ENCODE peak calls at places on chromosome 2, in eight cellular contexts. One of them, this sample, is unnamed.

GRCh38 chr2:125386074-125386473 is 1269.9 kb upstream of the GYPC start:
- DNase-seq in CD8-positive, alpha-beta T cell: no peak
- DNase-seq in SJSA1: no peak
- DNase-seq in tibial nerve: no peak
- DNase-seq in ovary: no peak
- DNase-seq in Panc1: no peak
- DNase-seq in psoas muscle: no peak
- DNase-seq in effector memory CD4-positive, alpha-beta T cell: no peak
- DNase-seq in this sample: no peak

GRCh38 chr2:43368483-43369385 is 142.3 kb upstream of the ZFP36L2 start:
- DNase-seq in CD8-positive, alpha-beta T cell: no peak
- DNase-seq in ovary: no peak
- DNase-seq in tibial nerve: no peak
- DNase-seq in SJSA1: no peak
- DNase-seq in Panc1: no peak
- DNase-seq in psoas muscle: no peak
- DNase-seq in effector memory CD4-positive, alpha-beta T cell: no peak
- DNase-seq in this sample: no peak

GRCh38 chr2:48733067-48733503 is 22.4 kb downstream of the LHCGR start:
- DNase-seq in psoas muscle: no peak
- DNase-seq in CD8-positive, alpha-beta T cell: no peak
- DNase-seq in ovary: no peak
- DNase-seq in Panc1: no peak
- DNase-seq in effector memory CD4-positive, alpha-beta T cell: no peak
- DNase-seq in tibial nerve: no peak
- DNase-seq in SJSA1: no peak
- DNase-seq in this sample: no peak

GRCh38 chr2:16400127-16400623 is 265.5 kb downstream of the CYRIA start:
- DNase-seq in SJSA1: no peak
- DNase-seq in CD8-positive, alpha-beta T cell: no peak
- DNase-seq in psoas muscle: no peak
- DNase-seq in Panc1: no peak
- DNase-seq in ovary: no peak
- DNase-seq in tibial nerve: no peak
- DNase-seq in effector memory CD4-positive, alpha-beta T cell: no peak
- DNase-seq in this sample: no peak

GRCh38 chr2:109727929-109728447 is 66.1 kb upstream of the RGPD5 start:
- DNase-seq in Panc1: no peak
- DNase-seq in SJSA1: no peak
- DNase-seq in effector memory CD4-positive, alpha-beta T cell: no peak
- DNase-seq in tibial nerve: no peak
- DNase-seq in psoas muscle: no peak
- DNase-seq in ovary: no peak
- DNase-seq in CD8-positive, alpha-beta T cell: no peak
- DNase-seq in this sample: no peak

GRCh38 chr2:166343467-166343866 is 32.3 kb downstream of the SCN9A start:
- DNase-seq in tibial nerve: no peak
- DNase-seq in effector memory CD4-positive, alpha-beta T cell: no peak
- DNase-seq in SJSA1: no peak
- DNase-seq in CD8-positive, alpha-beta T cell: no peak
- DNase-seq in Panc1: no peak
- DNase-seq in psoas muscle: no peak
- DNase-seq in ovary: no peak
- DNase-seq in this sample: no peak

GRCh38 chr2:25125189-25125588 is 43.2 kb downstream of the POMC start:
- DNase-seq in SJSA1: no peak
- DNase-seq in tibial nerve: no peak
- DNase-seq in Panc1: no peak
- DNase-seq in CD8-positive, alpha-beta T cell: no peak
- DNase-seq in effector memory CD4-positive, alpha-beta T cell: no peak
- DNase-seq in ovary: no peak
- DNase-seq in psoas muscle: no peak
- DNase-seq in this sample: no peak

GRCh38 chr2:34652636-34653035 is 1053.5 kb upstream of the FAM98A start:
- DNase-seq in psoas muscle: no peak
- DNase-seq in CD8-positive, alpha-beta T cell: no peak
- DNase-seq in SJSA1: no peak
- DNase-seq in effector memory CD4-positive, alpha-beta T cell: no peak
- DNase-seq in Panc1: no peak
- DNase-seq in ovary: no peak
- DNase-seq in tibial nerve: no peak
- DNase-seq in this sample: no peak

GRCh38 chr2:132876745-132877391 is 206.9 kb upstream of the LYPD1 start:
- DNase-seq in tibial nerve: no peak
- DNase-seq in psoas muscle: no peak
- DNase-seq in SJSA1: no peak
- DNase-seq in effector memory CD4-positive, alpha-beta T cell: no peak
- DNase-seq in Panc1: no peak
- DNase-seq in CD8-positive, alpha-beta T cell: no peak
- DNase-seq in ovary: no peak
- DNase-seq in this sample: no peak

GRCh38 chr2:16508061-16508851 is 157.4 kb downstream of the CYRIA start:
- DNase-seq in SJSA1: peak; percentile 10
- DNase-seq in effector memory CD4-positive, alpha-beta T cell: no peak
- DNase-seq in Panc1: no peak
- DNase-seq in CD8-positive, alpha-beta T cell: no peak
- DNase-seq in ovary: peak; percentile 19
- DNase-seq in psoas muscle: peak; percentile 41
- DNase-seq in tibial nerve: no peak
- DNase-seq in this sample: no peak

GRCh38 chr2:150676747-150677382 is 189.4 kb upstream of the RND3 start:
- DNase-seq in ovary: no peak
- DNase-seq in Panc1: no peak
- DNase-seq in psoas muscle: no peak
- DNase-seq in effector memory CD4-positive, alpha-beta T cell: no peak
- DNase-seq in SJSA1: no peak
- DNase-seq in tibial nerve: no peak
- DNase-seq in CD8-positive, alpha-beta T cell: no peak
- DNase-seq in this sample: no peak

GRCh38 chr2:207787800-207788199 is 18.1 kb upstream of the FZD5 start:
- DNase-seq in psoas muscle: no peak
- DNase-seq in ovary: no peak
- DNase-seq in effector memory CD4-positive, alpha-beta T cell: no peak
- DNase-seq in SJSA1: no peak
- DNase-seq in CD8-positive, alpha-beta T cell: no peak
- DNase-seq in tibial nerve: no peak
- DNase-seq in Panc1: no peak
- DNase-seq in this sample: no peak

GRCh38 chr2:188474316-188474715 is 182.6 kb downstream of the GULP1 start:
- DNase-seq in SJSA1: no peak
- DNase-seq in Panc1: no peak
- DNase-seq in psoas muscle: no peak
- DNase-seq in CD8-positive, alpha-beta T cell: no peak
- DNase-seq in tibial nerve: no peak
- DNase-seq in effector memory CD4-positive, alpha-beta T cell: no peak
- DNase-seq in ovary: no peak
- DNase-seq in this sample: no peak

GRCh38 chr2:130135692-130136541 is 6.9 kb upstream of the POTEF start:
- DNase-seq in ovary: no peak
- DNase-seq in psoas muscle: no peak
- DNase-seq in Panc1: no peak
- DNase-seq in effector memory CD4-positive, alpha-beta T cell: no peak
- DNase-seq in SJSA1: no peak
- DNase-seq in CD8-positive, alpha-beta T cell: no peak
- DNase-seq in tibial nerve: no peak
- DNase-seq in this sample: peak; percentile 30
- H3K27me3 ChIP-seq in ovary: no peaks in the 10 kb centered on the region
- H3K27me3 ChIP-seq in psoas muscle: no peaks in the 10 kb centered on the region
- H3K27me3 ChIP-seq in Panc1: no peaks in the 10 kb centered on the region
- H3K27me3 ChIP-seq in effector memory CD4-positive, alpha-beta T cell: no peaks in the 10 kb centered on the region
- H3K27me3 ChIP-seq in SJSA1: no peaks in the 10 kb centered on the region
- H3K27me3 ChIP-seq in CD8-positive, alpha-beta T cell: no peaks in the 10 kb centered on the region
- H3K27me3 ChIP-seq in tibial nerve: no peaks in the 10 kb centered on the region
- H3K27me3 ChIP-seq in this sample: no peaks in the 10 kb centered on the region

DNA sequence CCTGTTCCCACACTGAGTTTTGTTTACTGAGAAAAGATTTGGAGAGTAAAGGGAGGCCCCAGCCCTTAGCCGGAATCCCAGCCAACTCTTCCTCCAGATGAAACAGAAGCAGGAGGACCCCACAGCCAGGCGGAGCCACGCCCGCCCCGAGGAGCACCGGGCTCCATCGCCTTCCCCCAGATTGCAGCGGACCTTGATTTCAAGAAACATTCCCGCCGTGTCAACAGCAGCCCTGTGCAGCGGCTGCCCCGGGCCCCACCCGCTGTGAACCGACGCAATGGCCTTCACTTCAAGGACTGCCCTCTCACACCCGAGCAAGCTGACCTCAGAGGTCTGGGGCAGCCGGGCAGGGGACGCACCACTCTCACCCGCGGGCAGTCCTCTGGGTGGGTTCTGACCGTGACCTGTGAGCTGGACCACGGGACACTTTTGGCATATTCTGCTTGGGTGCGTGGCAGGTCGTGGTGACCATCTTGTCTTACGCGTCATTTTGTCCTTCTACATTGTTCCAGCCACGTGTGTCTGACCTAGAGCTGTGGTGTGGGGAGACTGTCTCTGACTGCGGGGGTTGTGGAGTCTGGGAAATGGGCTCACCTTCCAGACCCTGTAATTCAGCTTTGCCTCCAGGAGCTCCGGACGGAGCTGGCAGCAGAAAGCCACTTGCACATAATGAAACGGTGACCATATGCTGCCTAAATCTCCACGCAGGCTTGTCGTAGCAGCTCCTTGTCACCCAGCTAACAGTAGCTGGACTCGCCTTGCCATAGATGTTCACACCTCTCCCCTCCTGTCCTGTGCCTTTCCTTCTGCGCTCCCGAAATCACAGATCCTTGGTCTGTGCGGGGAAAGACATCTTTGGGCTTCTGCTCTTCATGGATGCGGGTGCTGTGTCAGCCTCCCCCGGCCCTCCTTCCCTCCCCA is 32.0 kb upstream of the INHBB start:
- DNase-seq in Panc1: no peak
- DNase-seq in psoas muscle: no peak
- DNase-seq in effector memory CD4-positive, alpha-beta T cell: no peak
- DNase-seq in tibial nerve: no peak
- DNase-seq in ovary: peak; percentile 34
- DNase-seq in SJSA1: no peak
- DNase-seq in CD8-positive, alpha-beta T cell: no peak
- DNase-seq in this sample: no peak
- H3K4me3 ChIP-seq in Panc1: peak overlapping the region; percentile 31
- H3K4me3 ChIP-seq in psoas muscle: peak overlapping the region; percentile 60
- H3K4me3 ChIP-seq in effector memory CD4-positive, alpha-beta T cell: no peak overlapping the region
- H3K4me3 ChIP-seq in tibial nerve: peak overlapping the region; percentile 13
- H3K4me3 ChIP-seq in ovary: peak overlapping the region; percentile 47
- H3K4me3 ChIP-seq in SJSA1: no peak overlapping the region
- H3K4me3 ChIP-seq in CD8-positive, alpha-beta T cell: no peak overlapping the region
- H3K4me3 ChIP-seq in this sample: peak overlapping the region; percentile 54

DNA sequence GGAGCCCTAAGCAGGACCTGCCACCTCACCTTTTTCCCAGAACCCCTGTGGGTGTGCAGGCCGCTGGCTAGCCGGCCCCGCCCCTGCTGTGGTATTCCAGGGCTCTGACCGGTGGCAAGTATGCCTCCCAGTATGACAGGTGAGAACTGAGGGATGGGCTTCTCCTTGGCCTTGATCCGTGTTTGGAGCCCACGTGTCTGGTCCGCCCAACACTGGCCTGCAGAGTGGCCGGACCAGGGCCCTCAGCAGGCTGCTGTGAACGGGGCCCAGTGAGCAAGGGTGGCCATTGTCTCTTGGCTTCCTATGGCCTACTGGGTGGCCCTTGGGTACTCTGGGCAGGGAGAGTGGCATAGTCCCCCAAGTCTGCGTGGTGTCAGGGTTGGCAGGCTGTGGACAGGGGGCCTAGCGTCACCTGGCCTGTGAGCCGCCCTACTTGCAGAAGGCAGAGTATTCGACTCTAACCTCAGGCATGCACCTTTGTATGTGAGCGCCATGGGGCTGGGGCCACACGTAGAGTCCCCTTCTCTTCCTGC is 1.8 kb downstream of the RNPEPL1 start:
- DNase-seq in SJSA1: no peak
- DNase-seq in psoas muscle: peak; percentile 7
- DNase-seq in tibial nerve: peak; percentile 10
- DNase-seq in Panc1: no peak
- DNase-seq in ovary: peak; percentile 18
- DNase-seq in effector memory CD4-positive, alpha-beta T cell: no peak
- DNase-seq in CD8-positive, alpha-beta T cell: no peak
- DNase-seq in this sample: peak; percentile 5
- H3K4me1 ChIP-seq in SJSA1: peaks cover 46% of the 10 kb centered on the region
- H3K4me1 ChIP-seq in psoas muscle: peaks cover 39% of the 10 kb centered on the region
- H3K4me1 ChIP-seq in tibial nerve: peaks cover 34% of the 10 kb centered on the region
- H3K4me1 ChIP-seq in Panc1: peaks cover 31% of the 10 kb centered on the region
- H3K4me1 ChIP-seq in ovary: peaks cover 17% of the 10 kb centered on the region
- H3K4me1 ChIP-seq in effector memory CD4-positive, alpha-beta T cell: peaks cover 55% of the 10 kb centered on the region
- H3K4me1 ChIP-seq in CD8-positive, alpha-beta T cell: peaks cover 52% of the 10 kb centered on the region
- H3K4me1 ChIP-seq in this sample: peaks cover 14% of the 10 kb centered on the region

GRCh38 chr2:128783896-128784295 is 465.2 kb upstream of the HS6ST1 start:
- DNase-seq in effector memory CD4-positive, alpha-beta T cell: no peak
- DNase-seq in CD8-positive, alpha-beta T cell: no peak
- DNase-seq in ovary: no peak
- DNase-seq in psoas muscle: no peak
- DNase-seq in SJSA1: no peak
- DNase-seq in Panc1: no peak
- DNase-seq in tibial nerve: no peak
- DNase-seq in this sample: no peak

GRCh38 chr2:128783193-128783671 is 464.6 kb upstream of the HS6ST1 start:
- DNase-seq in SJSA1: no peak
- DNase-seq in psoas muscle: no peak
- DNase-seq in effector memory CD4-positive, alpha-beta T cell: no peak
- DNase-seq in ovary: no peak
- DNase-seq in tibial nerve: no peak
- DNase-seq in Panc1: no peak
- DNase-seq in CD8-positive, alpha-beta T cell: no peak
- DNase-seq in this sample: no peak

GRCh38 chr2:128786296-128786695 is 467.6 kb upstream of the HS6ST1 start:
- DNase-seq in CD8-positive, alpha-beta T cell: no peak
- DNase-seq in effector memory CD4-positive, alpha-beta T cell: no peak
- DNase-seq in SJSA1: no peak
- DNase-seq in Panc1: no peak
- DNase-seq in ovary: no peak
- DNase-seq in tibial nerve: no peak
- DNase-seq in psoas muscle: no peak
- DNase-seq in this sample: no peak

GRCh38 chr2:128782411-128783192 is 463.9 kb upstream of the HS6ST1 start:
- DNase-seq in CD8-positive, alpha-beta T cell: no peak
- DNase-seq in SJSA1: no peak
- DNase-seq in tibial nerve: no peak
- DNase-seq in ovary: no peak
- DNase-seq in effector memory CD4-positive, alpha-beta T cell: no peak
- DNase-seq in Panc1: no peak
- DNase-seq in psoas muscle: no peak
- DNase-seq in this sample: no peak

DNA sequence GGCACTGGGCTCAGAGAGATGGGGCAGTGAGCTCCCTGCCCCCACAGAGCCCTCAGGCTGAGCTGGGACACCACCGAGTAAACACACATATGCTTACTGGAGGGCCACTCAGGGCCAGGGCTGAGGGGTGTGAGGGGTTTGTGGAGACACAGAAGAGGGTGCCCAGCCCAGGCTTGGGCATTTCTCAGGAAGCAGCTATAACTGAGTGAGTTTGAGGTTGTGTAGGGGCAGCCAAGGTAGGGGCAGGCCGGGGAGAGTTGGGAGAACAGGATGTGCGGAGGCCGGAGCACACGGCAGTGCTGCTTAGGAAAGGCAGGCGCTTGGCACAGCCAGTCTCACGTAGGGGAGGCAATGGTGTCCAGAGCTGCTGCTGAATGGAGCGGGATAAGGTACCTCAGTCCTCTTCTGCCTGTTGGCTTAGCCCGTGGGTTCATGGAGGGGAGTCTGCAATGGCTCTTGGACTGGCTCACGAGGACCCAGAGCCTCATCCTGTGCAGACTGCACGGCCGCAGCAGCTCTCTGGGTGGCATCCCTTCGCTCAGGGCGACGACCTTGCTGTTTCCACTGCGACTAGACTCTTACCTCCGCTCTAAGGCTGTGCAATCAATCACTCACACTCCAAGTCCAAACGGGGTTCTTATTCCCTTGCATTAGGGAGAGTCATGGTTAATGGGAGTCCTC is 466.1 kb upstream of the HS6ST1 start:
- DNase-seq in effector memory CD4-positive, alpha-beta T cell: no peak
- DNase-seq in tibial nerve: no peak
- DNase-seq in ovary: no peak
- DNase-seq in psoas muscle: no peak
- DNase-seq in SJSA1: no peak
- DNase-seq in Panc1: no peak
- DNase-seq in CD8-positive, alpha-beta T cell: no peak
- DNase-seq in this sample: no peak
- H3K27me3 ChIP-seq in effector memory CD4-positive, alpha-beta T cell: no peaks in the 10 kb centered on the region
- H3K27me3 ChIP-seq in tibial nerve: no peaks in the 10 kb centered on the region
- H3K27me3 ChIP-seq in ovary: no peaks in the 10 kb centered on the region
- H3K27me3 ChIP-seq in psoas muscle: no peaks in the 10 kb centered on the region
- H3K27me3 ChIP-seq in SJSA1: peaks cover 6% of the 10 kb centered on the region
- H3K27me3 ChIP-seq in Panc1: peaks cover 3% of the 10 kb centered on the region
- H3K27me3 ChIP-seq in CD8-positive, alpha-beta T cell: no peaks in the 10 kb centered on the region
- H3K27me3 ChIP-seq in this sample: no peaks in the 10 kb centered on the region